ENCODE peak calls at places on chromosomes 5 and 9, in four cellular contexts. A is ovary, N is IMR-90, V is tibial nerve. U is an unnamed sample.
A peak's percentile ranks its signal among the peaks of the same experiment; 100 is the strongest.

GRCh38 chr5:158952951-158953350 is 146.8 kb downstream of the EBF1 start:
- DNase-seq in N (peak; percentile 25), A (no peak), V (no peak), U (no peak)

GRCh38 chr5:112686675-112687074 is 51.0 kb upstream of the APC start:
- DNase-seq in N (no peak), V (no peak), A (no peak), U (no peak)

GRCh38 chr9:110918316-110919054 is 119.8 kb downstream of the LPAR1 start:
- DNase-seq in V (no peak), N (peak; percentile 89), A (no peak), U (no peak)

GRCh38 chr5:61674403-61674802 is 342.3 kb downstream of the ZSWIM6 start:
- DNase-seq in V (no peak), N (no peak), A (no peak), U (no peak)

GRCh38 chr5:87755378-87755777 is 342.6 kb upstream of the CCNH start:
- DNase-seq in N (no peak), A (no peak), V (no peak), U (no peak)

GRCh38 chr5:146797683-146798082 is 80.9 kb downstream of the PPP2R2B start:
- DNase-seq in V (no peak), A (no peak), N (no peak), U (peak; percentile 13)

GRCh38 chr5:135678640-135679268 is 100.0 kb upstream of the CXCL14 start:
- DNase-seq in N (no peak), A (no peak), V (no peak), U (no peak)

GRCh38 chr5:1564182-1564748 is 40.5 kb upstream of the LPCAT1 start:
- DNase-seq in V (no peak), A (no peak), N (peak; percentile 30), U (no peak)

GRCh38 chr9:88322906-88323566 is 65.2 kb upstream of the SPIN1 start:
- DNase-seq in N (peak; percentile 29), V (no peak), A (no peak), U (no peak)

GRCh38 chr5:113232667-113233066 is 202.1 kb downstream of the TSSK1B start:
- DNase-seq in V (no peak), N (no peak), A (peak; percentile 44), U (peak; percentile 39)

GRCh38 chr9:104836235-104836634 is 72.3 kb downstream of the NIPSNAP3B start:
- DNase-seq in V (no peak), N (peak; percentile 15), A (no peak), U (no peak)

GRCh38 chr9:96453625-96454024 is 3.7 kb downstream of the HABP4 start:
- DNase-seq in N (peak; percentile 47), V (no peak), A (no peak), U (no peak)

GRCh38 chr5:41835625-41836024 is 34.6 kb downstream of the OXCT1 start:
- DNase-seq in V (no peak), A (peak; percentile 71), N (peak; percentile 92), U (peak; percentile 17)

GRCh38 chr5:121366515-121366914 is 485.2 kb upstream of the FTMT start:
- DNase-seq in N (peak; percentile 80), V (no peak), A (no peak), U (no peak)

GRCh38 chr5:171577940-171578856 is 158.8 kb downstream of the FGF18 start:
- DNase-seq in A (peak; percentile 20), V (peak; percentile 28), N (no peak), U (peak; percentile 38)

GRCh38 chr5:67156976-67157583 is 39.5 kb downstream of the CD180 start:
- DNase-seq in N (peak; percentile 32), A (no peak), V (no peak), U (peak; percentile 42)

GRCh38 chr5:57524661-57525060 is 42.0 kb upstream of the ACTBL2 start:
- DNase-seq in N (no peak), A (no peak), V (no peak), U (no peak)

GRCh38 chr5:136730426-136730825 is 365.1 kb upstream of the TRPC7 start:
- DNase-seq in N (no peak), V (no peak), A (no peak), U (no peak)

GRCh38 chr5:32854473-32854872 is 143.4 kb downstream of the NPR3 start:
- DNase-seq in N (no peak), V (no peak), A (no peak), U (no peak)

GRCh38 chr5:77168884-77169254 is 41.6 kb upstream of the PDE8B start:
- DNase-seq in V (no peak), A (no peak), N (no peak), U (no peak)

GRCh38 chr5:134145061-134145757 is 30.7 kb downstream of the TCF7 start:
- DNase-seq in A (no peak), V (no peak), N (no peak), U (no peak)

GRCh38 chr5:137296213-137296702 is 202.9 kb downstream of the SPOCK1 start:
- DNase-seq in A (no peak), N (peak; percentile 8), V (no peak), U (no peak)

GRCh38 chr5:30804739-30805313 is 388.7 kb upstream of the CDH6 start:
- DNase-seq in A (no peak), V (no peak), N (peak; percentile 62), U (no peak)

GRCh38 chr5:1174122-1174936 is 27.1 kb upstream of the SLC6A19 start:
- DNase-seq in N (peak; percentile 74), V (peak; percentile 29), A (no peak), U (peak; percentile 34)

GRCh38 chr9:88462191-88462590 is 72.8 kb upstream of the NXNL2 start:
- DNase-seq in A (no peak), N (peak; percentile 79), V (no peak), U (no peak)

GRCh38 chr5:141725909-141726308 is 43.9 kb upstream of the ARAP3 start:
- DNase-seq in V (no peak), N (no peak), A (no peak), U (no peak)

GRCh38 chr5:139638090-139638735 is 9.9 kb upstream of the CXXC5 start:
- DNase-seq in A (peak; percentile 62), N (peak; percentile 66), V (no peak), U (peak; percentile 73)

GRCh38 chr9:95171596-95171995 is 145.9 kb downstream of the FANCC start:
- DNase-seq in A (no peak), N (peak; percentile 79), V (no peak), U (no peak)

GRCh38 chr5:115168829-115169391 is 798 bp downstream of the TRIM36 start:
- DNase-seq in A (no peak), V (no peak), N (no peak), U (no peak)

GRCh38 chr9:32508728-32509127 is 17.3 kb downstream of the RIGI start:
- DNase-seq in A (no peak), V (no peak), N (no peak), U (no peak)

GRCh38 chr9:80156725-80157124 is 585.0 kb downstream of the TLE4 start:
- DNase-seq in N (peak; percentile 15), A (no peak), V (no peak), U (no peak)

GRCh38 chr5:19902316-19902934 is 85.6 kb downstream of the CDH18 start:
- DNase-seq in V (no peak), N (no peak), A (no peak), U (no peak)

GRCh38 chr5:137304227-137304874 is 194.8 kb downstream of the SPOCK1 start:
- DNase-seq in A (no peak), V (no peak), N (no peak), U (no peak)

GRCh38 chr9:77883846-77884771 is 147.5 kb downstream of the GNAQ start:
- DNase-seq in A (no peak), N (peak; percentile 36), V (no peak), U (no peak)

GRCh38 chr9:104074876-104075275 is 19.2 kb upstream of the SMC2 start:
- DNase-seq in A (no peak), N (peak; percentile 84), V (no peak), U (no peak)

GRCh38 chr5:153153086-153153485 is 337.4 kb upstream of the GRIA1 start:
- DNase-seq in A (no peak), N (no peak), V (no peak), U (no peak)

GRCh38 chr5:43020294-43020711 is 19.8 kb downstream of the ANXA2R start:
- DNase-seq in A (no peak), V (no peak), N (peak; percentile 59), U (no peak)

GRCh38 chr9:80866121-80866520 is 823.2 kb downstream of the TLE1 start:
- DNase-seq in V (no peak), A (no peak), N (no peak), U (no peak)

GRCh38 chr9:129357773-129358250 is 179.8 kb upstream of the IER5L start:
- DNase-seq in A (no peak), V (no peak), N (no peak), U (no peak)
- H3K4me1 ChIP-seq in A (peaks cover 5% of the 10 kb centered on the region), V (peaks cover 8% of the 10 kb centered on the region), N (peaks cover 5% of the 10 kb centered on the region), U (no peaks in the 10 kb centered on the region)

DNA sequence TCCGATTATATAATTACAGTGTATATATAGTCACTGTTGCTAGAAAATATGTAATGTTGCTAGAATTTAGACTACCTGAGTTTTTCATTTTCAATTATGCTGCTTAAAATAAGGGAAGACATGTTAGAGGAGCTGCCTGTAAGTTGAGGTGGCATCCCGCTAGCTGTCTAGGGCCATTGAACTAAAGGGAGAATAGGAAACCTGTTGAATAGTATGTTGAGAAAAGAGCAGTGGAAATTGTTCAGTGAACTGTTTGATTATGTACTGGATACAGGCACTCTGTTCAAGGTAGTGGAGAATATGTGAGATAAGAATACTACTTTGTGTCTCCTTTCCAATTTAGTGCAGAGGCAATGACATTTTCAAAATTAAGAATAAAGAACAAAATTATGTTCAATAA is 89.6 kb downstream of the CSNK1G3 start:
- DNase-seq in A (no peak), V (no peak), N (no peak), U (no peak)
- H3K36me3 ChIP-seq in A (no peaks in the 10 kb centered on the region), V (peaks cover 9% of the 10 kb centered on the region), N (peaks cover 2% of the 10 kb centered on the region), U (no peaks in the 10 kb centered on the region)

GRCh38 chr9:136112541-136112940 is 6.1 kb downstream of the TMEM250 start:
- DNase-seq in A (no peak), V (no peak), N (no peak), U (no peak)
- TF ChIP-seq POLR2A in A (no peak), V (no peak), N (no peak), U (no peak)

GRCh38 chr5:138542120-138542955 is 698 bp downstream of the ETF1 start:
- DNase-seq in N (peak; percentile 11), A (no peak), V (no peak), U (no peak)

GRCh38 chr5:138536665-138537315 is 6.2 kb downstream of the ETF1 start:
- DNase-seq in A (no peak), N (no peak), V (no peak), U (no peak)

GRCh38 chr5:138538943-138539627 is 4.0 kb downstream of the ETF1 start:
- DNase-seq in V (no peak), N (no peak), A (no peak), U (no peak)

GRCh38 chr5:138541511-138541910 is 1.5 kb downstream of the ETF1 start:
- DNase-seq in A (no peak), V (no peak), N (no peak), U (no peak)

GRCh38 chr5:138539791-138540190 is 3.2 kb downstream of the ETF1 start:
- DNase-seq in V (no peak), N (no peak), A (no peak), U (no peak)
- H3K4me1 ChIP-seq in V (peaks cover 28% of the 10 kb centered on the region), N (peaks cover 2% of the 10 kb centered on the region), A (peaks cover 12% of the 10 kb centered on the region), U (peaks cover 10% of the 10 kb centered on the region)

U was measured in uterus.